ENCODE peak calls at places on chromosome 6, in ten cellular contexts. One of them, this sample, is unnamed.

GRCh38 chr6:109295109-109295765 is 87.0 kb downstream of the CD164 start:
- DNase-seq in stimulated activated CD8-positive, alpha-beta memory T cell treated with anti-CD3 and anti-CD28 coated beads, Interleukin-2, amount 100 ng/mL, for 1 hour: no peak
- DNase-seq in mucosa of descending colon: no peak
- DNase-seq in NCI-H2171: no peak
- DNase-seq in upper lobe of right lung: no peak
- DNase-seq in ureter: no peak
- DNase-seq in COR-L47: no peak
- DNase-seq in NCI-H524: no peak
- DNase-seq in NCI-H774: no peak
- DNase-seq in activated naive CD8-positive, alpha-beta T cell treated with anti-CD3 and anti-CD28 coated beads, Interleukin-2, amount 50 U/mL, for 24 hours: no peak
- DNase-seq in this sample: no peak

GRCh38 chr6:147467463-147467862 is 41.0 kb upstream of the SAMD5 start:
- DNase-seq in stimulated activated CD8-positive, alpha-beta memory T cell treated with anti-CD3 and anti-CD28 coated beads, Interleukin-2, amount 100 ng/mL, for 1 hour: no peak
- DNase-seq in mucosa of descending colon: no peak
- DNase-seq in NCI-H2171: no peak
- DNase-seq in upper lobe of right lung: no peak
- DNase-seq in ureter: no peak
- DNase-seq in COR-L47: no peak
- DNase-seq in NCI-H524: no peak
- DNase-seq in NCI-H774: no peak
- DNase-seq in activated naive CD8-positive, alpha-beta T cell treated with anti-CD3 and anti-CD28 coated beads, Interleukin-2, amount 50 U/mL, for 24 hours: no peak
- DNase-seq in this sample: no peak

GRCh38 chr6:129590408-129591022 is 119.5 kb downstream of the ARHGAP18 start:
- DNase-seq in stimulated activated CD8-positive, alpha-beta memory T cell treated with anti-CD3 and anti-CD28 coated beads, Interleukin-2, amount 100 ng/mL, for 1 hour: no peak
- DNase-seq in mucosa of descending colon: no peak
- DNase-seq in NCI-H2171: no peak
- DNase-seq in upper lobe of right lung: no peak
- DNase-seq in ureter: no peak
- DNase-seq in COR-L47: no peak
- DNase-seq in NCI-H524: no peak
- DNase-seq in NCI-H774: no peak
- DNase-seq in activated naive CD8-positive, alpha-beta T cell treated with anti-CD3 and anti-CD28 coated beads, Interleukin-2, amount 50 U/mL, for 24 hours: no peak
- DNase-seq in this sample: no peak

GRCh38 chr6:37648465-37649330 is 49.0 kb downstream of the MDGA1 start:
- DNase-seq in stimulated activated CD8-positive, alpha-beta memory T cell treated with anti-CD3 and anti-CD28 coated beads, Interleukin-2, amount 100 ng/mL, for 1 hour: no peak
- DNase-seq in mucosa of descending colon: no peak
- DNase-seq in NCI-H2171: no peak
- DNase-seq in upper lobe of right lung: peak; percentile 70
- DNase-seq in ureter: no peak
- DNase-seq in COR-L47: no peak
- DNase-seq in NCI-H524: no peak
- DNase-seq in NCI-H774: no peak
- DNase-seq in activated naive CD8-positive, alpha-beta T cell treated with anti-CD3 and anti-CD28 coated beads, Interleukin-2, amount 50 U/mL, for 24 hours: peak; percentile 15
- DNase-seq in this sample: no peak

GRCh38 chr6:17101422-17102257 is at the start of gene STMND1:
- DNase-seq in stimulated activated CD8-positive, alpha-beta memory T cell treated with anti-CD3 and anti-CD28 coated beads, Interleukin-2, amount 100 ng/mL, for 1 hour: no peak
- DNase-seq in mucosa of descending colon: peak; percentile 65
- DNase-seq in NCI-H2171: peak; percentile 74
- DNase-seq in upper lobe of right lung: peak; percentile 78
- DNase-seq in ureter: no peak
- DNase-seq in COR-L47: peak; percentile 73
- DNase-seq in NCI-H524: peak; percentile 23
- DNase-seq in NCI-H774: peak; percentile 57
- DNase-seq in activated naive CD8-positive, alpha-beta T cell treated with anti-CD3 and anti-CD28 coated beads, Interleukin-2, amount 50 U/mL, for 24 hours: no peak
- DNase-seq in this sample: no peak

GRCh38 chr6:7175463-7175862 is 67.7 kb downstream of the RREB1 start:
- DNase-seq in stimulated activated CD8-positive, alpha-beta memory T cell treated with anti-CD3 and anti-CD28 coated beads, Interleukin-2, amount 100 ng/mL, for 1 hour: no peak
- DNase-seq in mucosa of descending colon: no peak
- DNase-seq in NCI-H2171: no peak
- DNase-seq in upper lobe of right lung: no peak
- DNase-seq in ureter: no peak
- DNase-seq in COR-L47: no peak
- DNase-seq in NCI-H524: no peak
- DNase-seq in NCI-H774: no peak
- DNase-seq in activated naive CD8-positive, alpha-beta T cell treated with anti-CD3 and anti-CD28 coated beads, Interleukin-2, amount 50 U/mL, for 24 hours: no peak
- DNase-seq in this sample: no peak

GRCh38 chr6:36984581-36985383 is 1.2 kb downstream of the MTCH1 start:
- DNase-seq in stimulated activated CD8-positive, alpha-beta memory T cell treated with anti-CD3 and anti-CD28 coated beads, Interleukin-2, amount 100 ng/mL, for 1 hour: no peak
- DNase-seq in mucosa of descending colon: no peak
- DNase-seq in NCI-H2171: no peak
- DNase-seq in upper lobe of right lung: peak; percentile 75
- DNase-seq in ureter: peak; percentile 65
- DNase-seq in COR-L47: no peak
- DNase-seq in NCI-H524: no peak
- DNase-seq in NCI-H774: no peak
- DNase-seq in activated naive CD8-positive, alpha-beta T cell treated with anti-CD3 and anti-CD28 coated beads, Interleukin-2, amount 50 U/mL, for 24 hours: peak; percentile 73
- DNase-seq in this sample: peak; percentile 88

GRCh38 chr6:11200356-11200755 is 32.1 kb downstream of the NEDD9 start:
- DNase-seq in stimulated activated CD8-positive, alpha-beta memory T cell treated with anti-CD3 and anti-CD28 coated beads, Interleukin-2, amount 100 ng/mL, for 1 hour: no peak
- DNase-seq in mucosa of descending colon: no peak
- DNase-seq in NCI-H2171: no peak
- DNase-seq in upper lobe of right lung: no peak
- DNase-seq in ureter: no peak
- DNase-seq in COR-L47: no peak
- DNase-seq in NCI-H524: no peak
- DNase-seq in NCI-H774: no peak
- DNase-seq in activated naive CD8-positive, alpha-beta T cell treated with anti-CD3 and anti-CD28 coated beads, Interleukin-2, amount 50 U/mL, for 24 hours: no peak
- DNase-seq in this sample: no peak

GRCh38 chr6:2235782-2236495 is 9.5 kb downstream of the GMDS start:
- DNase-seq in stimulated activated CD8-positive, alpha-beta memory T cell treated with anti-CD3 and anti-CD28 coated beads, Interleukin-2, amount 100 ng/mL, for 1 hour: no peak
- DNase-seq in mucosa of descending colon: no peak
- DNase-seq in NCI-H2171: no peak
- DNase-seq in upper lobe of right lung: no peak
- DNase-seq in ureter: no peak
- DNase-seq in COR-L47: no peak
- DNase-seq in NCI-H524: no peak
- DNase-seq in NCI-H774: no peak
- DNase-seq in activated naive CD8-positive, alpha-beta T cell treated with anti-CD3 and anti-CD28 coated beads, Interleukin-2, amount 50 U/mL, for 24 hours: no peak
- DNase-seq in this sample: no peak

GRCh38 chr6:142872376-142872775 is 72.6 kb downstream of the HIVEP2 start:
- DNase-seq in stimulated activated CD8-positive, alpha-beta memory T cell treated with anti-CD3 and anti-CD28 coated beads, Interleukin-2, amount 100 ng/mL, for 1 hour: no peak
- DNase-seq in mucosa of descending colon: no peak
- DNase-seq in NCI-H2171: no peak
- DNase-seq in upper lobe of right lung: no peak
- DNase-seq in ureter: no peak
- DNase-seq in COR-L47: no peak
- DNase-seq in NCI-H524: no peak
- DNase-seq in NCI-H774: no peak
- DNase-seq in activated naive CD8-positive, alpha-beta T cell treated with anti-CD3 and anti-CD28 coated beads, Interleukin-2, amount 50 U/mL, for 24 hours: no peak
- DNase-seq in this sample: no peak

GRCh38 chr6:103797738-103798137 is 1062.0 kb downstream of the HACE1 start:
- DNase-seq in stimulated activated CD8-positive, alpha-beta memory T cell treated with anti-CD3 and anti-CD28 coated beads, Interleukin-2, amount 100 ng/mL, for 1 hour: no peak
- DNase-seq in mucosa of descending colon: no peak
- DNase-seq in NCI-H2171: peak; percentile 25
- DNase-seq in upper lobe of right lung: no peak
- DNase-seq in ureter: no peak
- DNase-seq in COR-L47: peak; percentile 40
- DNase-seq in NCI-H524: no peak
- DNase-seq in NCI-H774: peak; percentile 37
- DNase-seq in activated naive CD8-positive, alpha-beta T cell treated with anti-CD3 and anti-CD28 coated beads, Interleukin-2, amount 50 U/mL, for 24 hours: no peak
- DNase-seq in this sample: no peak

GRCh38 chr6:223763-224162 is 68.5 kb upstream of the DUSP22 start:
- DNase-seq in stimulated activated CD8-positive, alpha-beta memory T cell treated with anti-CD3 and anti-CD28 coated beads, Interleukin-2, amount 100 ng/mL, for 1 hour: no peak
- DNase-seq in mucosa of descending colon: no peak
- DNase-seq in NCI-H2171: no peak
- DNase-seq in upper lobe of right lung: peak; percentile 44
- DNase-seq in ureter: no peak
- DNase-seq in COR-L47: no peak
- DNase-seq in NCI-H524: no peak
- DNase-seq in NCI-H774: peak; percentile 8
- DNase-seq in activated naive CD8-positive, alpha-beta T cell treated with anti-CD3 and anti-CD28 coated beads, Interleukin-2, amount 50 U/mL, for 24 hours: no peak
- DNase-seq in this sample: no peak

GRCh38 chr6:37930288-37931075 is 111.0 kb downstream of the ZFAND3 start:
- DNase-seq in stimulated activated CD8-positive, alpha-beta memory T cell treated with anti-CD3 and anti-CD28 coated beads, Interleukin-2, amount 100 ng/mL, for 1 hour: no peak
- DNase-seq in mucosa of descending colon: no peak
- DNase-seq in NCI-H2171: no peak
- DNase-seq in upper lobe of right lung: no peak
- DNase-seq in ureter: no peak
- DNase-seq in COR-L47: no peak
- DNase-seq in NCI-H524: no peak
- DNase-seq in NCI-H774: no peak
- DNase-seq in activated naive CD8-positive, alpha-beta T cell treated with anti-CD3 and anti-CD28 coated beads, Interleukin-2, amount 50 U/mL, for 24 hours: no peak
- DNase-seq in this sample: no peak

GRCh38 chr6:53244958-53245357 is 96.3 kb upstream of the GCM1 start:
- DNase-seq in stimulated activated CD8-positive, alpha-beta memory T cell treated with anti-CD3 and anti-CD28 coated beads, Interleukin-2, amount 100 ng/mL, for 1 hour: no peak
- DNase-seq in mucosa of descending colon: peak; percentile 60
- DNase-seq in NCI-H2171: no peak
- DNase-seq in upper lobe of right lung: no peak
- DNase-seq in ureter: no peak
- DNase-seq in COR-L47: no peak
- DNase-seq in NCI-H524: no peak
- DNase-seq in NCI-H774: no peak
- DNase-seq in activated naive CD8-positive, alpha-beta T cell treated with anti-CD3 and anti-CD28 coated beads, Interleukin-2, amount 50 U/mL, for 24 hours: no peak
- DNase-seq in this sample: peak; percentile 81

GRCh38 chr6:138667408-138667807 is 106.2 kb upstream of the CCDC28A start:
- DNase-seq in stimulated activated CD8-positive, alpha-beta memory T cell treated with anti-CD3 and anti-CD28 coated beads, Interleukin-2, amount 100 ng/mL, for 1 hour: no peak
- DNase-seq in mucosa of descending colon: no peak
- DNase-seq in NCI-H2171: no peak
- DNase-seq in upper lobe of right lung: no peak
- DNase-seq in ureter: no peak
- DNase-seq in COR-L47: no peak
- DNase-seq in NCI-H524: no peak
- DNase-seq in NCI-H774: no peak
- DNase-seq in activated naive CD8-positive, alpha-beta T cell treated with anti-CD3 and anti-CD28 coated beads, Interleukin-2, amount 50 U/mL, for 24 hours: no peak
- DNase-seq in this sample: no peak

GRCh38 chr6:17650910-17651309 is 50.8 kb downstream of the FAM8A1 start:
- DNase-seq in stimulated activated CD8-positive, alpha-beta memory T cell treated with anti-CD3 and anti-CD28 coated beads, Interleukin-2, amount 100 ng/mL, for 1 hour: no peak
- DNase-seq in mucosa of descending colon: no peak
- DNase-seq in NCI-H2171: no peak
- DNase-seq in upper lobe of right lung: no peak
- DNase-seq in ureter: no peak
- DNase-seq in COR-L47: no peak
- DNase-seq in NCI-H524: no peak
- DNase-seq in NCI-H774: no peak
- DNase-seq in activated naive CD8-positive, alpha-beta T cell treated with anti-CD3 and anti-CD28 coated beads, Interleukin-2, amount 50 U/mL, for 24 hours: no peak
- DNase-seq in this sample: no peak

GRCh38 chr6:119346914-119347313 is 2.6 kb downstream of the MAN1A1 start:
- DNase-seq in stimulated activated CD8-positive, alpha-beta memory T cell treated with anti-CD3 and anti-CD28 coated beads, Interleukin-2, amount 100 ng/mL, for 1 hour: no peak
- DNase-seq in mucosa of descending colon: no peak
- DNase-seq in NCI-H2171: no peak
- DNase-seq in upper lobe of right lung: no peak
- DNase-seq in ureter: no peak
- DNase-seq in COR-L47: no peak
- DNase-seq in NCI-H524: no peak
- DNase-seq in NCI-H774: no peak
- DNase-seq in activated naive CD8-positive, alpha-beta T cell treated with anti-CD3 and anti-CD28 coated beads, Interleukin-2, amount 50 U/mL, for 24 hours: no peak
- DNase-seq in this sample: no peak

GRCh38 chr6:142551145-142551811 is 249.5 kb downstream of the ADGRG6 start:
- DNase-seq in stimulated activated CD8-positive, alpha-beta memory T cell treated with anti-CD3 and anti-CD28 coated beads, Interleukin-2, amount 100 ng/mL, for 1 hour: peak; percentile 10
- DNase-seq in mucosa of descending colon: no peak
- DNase-seq in NCI-H2171: peak; percentile 70
- DNase-seq in upper lobe of right lung: peak; percentile 55
- DNase-seq in ureter: peak; percentile 51
- DNase-seq in COR-L47: peak; percentile 30
- DNase-seq in NCI-H524: peak; percentile 88
- DNase-seq in NCI-H774: no peak
- DNase-seq in activated naive CD8-positive, alpha-beta T cell treated with anti-CD3 and anti-CD28 coated beads, Interleukin-2, amount 50 U/mL, for 24 hours: peak; percentile 67
- DNase-seq in this sample: no peak

GRCh38 chr6:46756469-46757205 is 9.9 kb downstream of the ANKRD66 start:
- DNase-seq in stimulated activated CD8-positive, alpha-beta memory T cell treated with anti-CD3 and anti-CD28 coated beads, Interleukin-2, amount 100 ng/mL, for 1 hour: no peak
- DNase-seq in mucosa of descending colon: no peak
- DNase-seq in NCI-H2171: no peak
- DNase-seq in upper lobe of right lung: no peak
- DNase-seq in ureter: no peak
- DNase-seq in COR-L47: no peak
- DNase-seq in NCI-H524: no peak
- DNase-seq in NCI-H774: no peak
- DNase-seq in activated naive CD8-positive, alpha-beta T cell treated with anti-CD3 and anti-CD28 coated beads, Interleukin-2, amount 50 U/mL, for 24 hours: no peak
- DNase-seq in this sample: no peak

GRCh38 chr6:30990422-30991086 is 7.0 kb downstream of the MUC21 start:
- DNase-seq in stimulated activated CD8-positive, alpha-beta memory T cell treated with anti-CD3 and anti-CD28 coated beads, Interleukin-2, amount 100 ng/mL, for 1 hour: no peak
- DNase-seq in mucosa of descending colon: no peak
- DNase-seq in NCI-H2171: no peak
- DNase-seq in upper lobe of right lung: no peak
- DNase-seq in ureter: no peak
- DNase-seq in COR-L47: no peak
- DNase-seq in NCI-H524: no peak
- DNase-seq in NCI-H774: no peak
- DNase-seq in activated naive CD8-positive, alpha-beta T cell treated with anti-CD3 and anti-CD28 coated beads, Interleukin-2, amount 50 U/mL, for 24 hours: no peak
- DNase-seq in this sample: no peak

GRCh38 chr6:14159090-14159489 is 41.5 kb downstream of the CD83 start:
- DNase-seq in stimulated activated CD8-positive, alpha-beta memory T cell treated with anti-CD3 and anti-CD28 coated beads, Interleukin-2, amount 100 ng/mL, for 1 hour: no peak
- DNase-seq in mucosa of descending colon: no peak
- DNase-seq in NCI-H2171: no peak
- DNase-seq in upper lobe of right lung: no peak
- DNase-seq in ureter: no peak
- DNase-seq in COR-L47: no peak
- DNase-seq in NCI-H524: no peak
- DNase-seq in NCI-H774: no peak
- DNase-seq in activated naive CD8-positive, alpha-beta T cell treated with anti-CD3 and anti-CD28 coated beads, Interleukin-2, amount 50 U/mL, for 24 hours: no peak
- DNase-seq in this sample: no peak

GRCh38 chr6:23499549-23499948 is 626.5 kb upstream of the NRSN1 start:
- DNase-seq in stimulated activated CD8-positive, alpha-beta memory T cell treated with anti-CD3 and anti-CD28 coated beads, Interleukin-2, amount 100 ng/mL, for 1 hour: no peak
- DNase-seq in mucosa of descending colon: no peak
- DNase-seq in NCI-H2171: no peak
- DNase-seq in upper lobe of right lung: no peak
- DNase-seq in ureter: no peak
- DNase-seq in COR-L47: no peak
- DNase-seq in NCI-H524: no peak
- DNase-seq in NCI-H774: peak; percentile 51
- DNase-seq in activated naive CD8-positive, alpha-beta T cell treated with anti-CD3 and anti-CD28 coated beads, Interleukin-2, amount 50 U/mL, for 24 hours: no peak
- DNase-seq in this sample: no peak

GRCh38 chr6:141269684-141270083 is 863.0 kb upstream of the GJE1 start:
- DNase-seq in stimulated activated CD8-positive, alpha-beta memory T cell treated with anti-CD3 and anti-CD28 coated beads, Interleukin-2, amount 100 ng/mL, for 1 hour: no peak
- DNase-seq in mucosa of descending colon: no peak
- DNase-seq in NCI-H2171: no peak
- DNase-seq in upper lobe of right lung: no peak
- DNase-seq in ureter: no peak
- DNase-seq in COR-L47: no peak
- DNase-seq in NCI-H524: no peak
- DNase-seq in NCI-H774: no peak
- DNase-seq in activated naive CD8-positive, alpha-beta T cell treated with anti-CD3 and anti-CD28 coated beads, Interleukin-2, amount 50 U/mL, for 24 hours: no peak
- DNase-seq in this sample: no peak

GRCh38 chr6:37236921-37237320 is 20.7 kb upstream of the TBC1D22B start:
- DNase-seq in stimulated activated CD8-positive, alpha-beta memory T cell treated with anti-CD3 and anti-CD28 coated beads, Interleukin-2, amount 100 ng/mL, for 1 hour: no peak
- DNase-seq in mucosa of descending colon: no peak
- DNase-seq in NCI-H2171: no peak
- DNase-seq in upper lobe of right lung: no peak
- DNase-seq in ureter: no peak
- DNase-seq in COR-L47: no peak
- DNase-seq in NCI-H524: no peak
- DNase-seq in NCI-H774: no peak
- DNase-seq in activated naive CD8-positive, alpha-beta T cell treated with anti-CD3 and anti-CD28 coated beads, Interleukin-2, amount 50 U/mL, for 24 hours: no peak
- DNase-seq in this sample: no peak

GRCh38 chr6:25960689-25961088 is 1.9 kb upstream of the TRIM38 start:
- DNase-seq in stimulated activated CD8-positive, alpha-beta memory T cell treated with anti-CD3 and anti-CD28 coated beads, Interleukin-2, amount 100 ng/mL, for 1 hour: no peak
- DNase-seq in mucosa of descending colon: no peak
- DNase-seq in NCI-H2171: no peak
- DNase-seq in upper lobe of right lung: no peak
- DNase-seq in ureter: no peak
- DNase-seq in COR-L47: no peak
- DNase-seq in NCI-H524: no peak
- DNase-seq in NCI-H774: no peak
- DNase-seq in activated naive CD8-positive, alpha-beta T cell treated with anti-CD3 and anti-CD28 coated beads, Interleukin-2, amount 50 U/mL, for 24 hours: peak; percentile 36
- DNase-seq in this sample: no peak

GRCh38 chr6:137867685-137868509 is 838 bp downstream of the TNFAIP3 start:
- DNase-seq in stimulated activated CD8-positive, alpha-beta memory T cell treated with anti-CD3 and anti-CD28 coated beads, Interleukin-2, amount 100 ng/mL, for 1 hour: no peak
- DNase-seq in mucosa of descending colon: peak; percentile 69
- DNase-seq in NCI-H2171: no peak
- DNase-seq in upper lobe of right lung: peak; percentile 67
- DNase-seq in ureter: no peak
- DNase-seq in COR-L47: no peak
- DNase-seq in NCI-H524: peak; percentile 62
- DNase-seq in NCI-H774: no peak
- DNase-seq in activated naive CD8-positive, alpha-beta T cell treated with anti-CD3 and anti-CD28 coated beads, Interleukin-2, amount 50 U/mL, for 24 hours: no peak
- DNase-seq in this sample: no peak

GRCh38 chr6:47144306-47144705 is 102.2 kb upstream of the ADGRF1 start:
- DNase-seq in stimulated activated CD8-positive, alpha-beta memory T cell treated with anti-CD3 and anti-CD28 coated beads, Interleukin-2, amount 100 ng/mL, for 1 hour: no peak
- DNase-seq in mucosa of descending colon: no peak
- DNase-seq in NCI-H2171: no peak
- DNase-seq in upper lobe of right lung: no peak
- DNase-seq in ureter: no peak
- DNase-seq in COR-L47: no peak
- DNase-seq in NCI-H524: no peak
- DNase-seq in NCI-H774: no peak
- DNase-seq in activated naive CD8-positive, alpha-beta T cell treated with anti-CD3 and anti-CD28 coated beads, Interleukin-2, amount 50 U/mL, for 24 hours: no peak
- DNase-seq in this sample: no peak

GRCh38 chr6:36141091-36141490 is 10.8 kb downstream of the MAPK13 start:
- DNase-seq in stimulated activated CD8-positive, alpha-beta memory T cell treated with anti-CD3 and anti-CD28 coated beads, Interleukin-2, amount 100 ng/mL, for 1 hour: no peak
- DNase-seq in mucosa of descending colon: no peak
- DNase-seq in NCI-H2171: no peak
- DNase-seq in upper lobe of right lung: no peak
- DNase-seq in ureter: no peak
- DNase-seq in COR-L47: no peak
- DNase-seq in NCI-H524: no peak
- DNase-seq in NCI-H774: no peak
- DNase-seq in activated naive CD8-positive, alpha-beta T cell treated with anti-CD3 and anti-CD28 coated beads, Interleukin-2, amount 50 U/mL, for 24 hours: no peak
- DNase-seq in this sample: no peak